ENCODE peak calls at places on chromosome 3, in ten cellular contexts. T is AML-193; E is HEK293T; S is GM03348; O is stimulated activated CD8-positive, alpha-beta memory T cell treated with anti-CD3 and anti-CD28 coated beads, Interleukin-12 subunit alpha, Interleukin-12 subunit beta, amount 100 ng/mL, for 1 hour; M is IMR-90; B is ELR; K is hepatic stellate cell; A is AG04449; J is astrocyte. D is an unnamed sample.

GRCh38 chr3:148309390-148310035 is 388.2 kb upstream of the AGTR1 start:
- DNase-seq in B (peak), J (no peak), M (peak), T (peak), A (no peak), O (no peak), K (peak), S (peak), E (peak), D (peak)

GRCh38 chr3:114214542-114215341 is 22.6 kb downstream of the ZNF80 start:
- DNase-seq in J (no peak), M (no peak), S (no peak), K (peak), A (no peak), B (no peak), E (no peak), T (no peak), O (no peak), D (no peak)

GRCh38 chr3:56251343-56251945 is 216.8 kb downstream of the ERC2 start:
- DNase-seq in T (peak), E (peak), O (no peak), K (peak), J (peak), M (peak), A (no peak), B (peak), S (peak), D (peak)

GRCh38 chr3:66486646-66487045 is 14.2 kb downstream of the LRIG1 start:
- DNase-seq in E (no peak), B (peak), T (no peak), M (peak), O (no peak), S (peak), A (no peak), K (no peak), J (peak), D (no peak)

GRCh38 chr3:44918581-44918980 is 44.2 kb downstream of the TGM4 start:
- DNase-seq in A (no peak), O (no peak), E (no peak), B (no peak), S (no peak), K (no peak), J (no peak), M (no peak), T (no peak), D (no peak)

GRCh38 chr3:187072102-187072501 is 67.2 kb downstream of the RPL39L start:
- DNase-seq in B (no peak), M (no peak), S (no peak), T (no peak), J (no peak), E (no peak), A (no peak), K (no peak), O (no peak), D (no peak)

GRCh38 chr3:136120373-136121348 is 75.5 kb downstream of the MSL2 start:
- DNase-seq in T (no peak), B (peak), S (no peak), E (no peak), K (no peak), J (peak), A (peak), M (peak), O (no peak), D (no peak)

GRCh38 chr3:31692714-31693113 is 160.0 kb downstream of the STT3B start:
- DNase-seq in B (no peak), K (no peak), E (no peak), J (no peak), S (no peak), A (no peak), M (no peak), O (no peak), T (no peak), D (no peak)

GRCh38 chr3:53144446-53144845 is 14.2 kb upstream of the RFT1 start:
- DNase-seq in A (no peak), M (no peak), K (no peak), E (no peak), S (no peak), O (no peak), B (no peak), J (no peak), T (no peak), D (no peak)

GRCh38 chr3:16112910-16113504 is 61.5 kb upstream of the GALNT15 start:
- DNase-seq in E (no peak), K (no peak), B (peak), T (no peak), J (peak), S (peak), O (no peak), A (no peak), M (peak), D (no peak)

GRCh38 chr3:43296565-43296964 is 10.2 kb downstream of the SNRK start:
- DNase-seq in E (no peak), S (peak), T (peak), O (peak), A (no peak), K (no peak), B (no peak), J (no peak), M (peak), D (no peak)

GRCh38 chr3:109696932-109697331 is 359.6 kb upstream of the DPPA4 start:
- DNase-seq in S (no peak), J (no peak), T (no peak), B (peak), E (no peak), O (no peak), M (no peak), K (no peak), A (no peak), D (no peak)

GRCh38 chr3:50549226-50549625 is 18.3 kb downstream of the C3orf18 start:
- DNase-seq in E (no peak), S (no peak), M (no peak), A (no peak), J (no peak), T (no peak), B (no peak), K (no peak), O (no peak), D (no peak)

GRCh38 chr3:127002195-127003174 is 19.6 kb downstream of the PLXNA1 start:
- DNase-seq in B (peak), A (peak), K (peak), E (peak), J (peak), S (peak), M (peak), T (no peak), O (no peak), D (no peak)

GRCh38 chr3:21718161-21718765 is 32.7 kb downstream of the ZNF385D start:
- DNase-seq in A (peak), O (no peak), E (no peak), M (peak), J (peak), B (peak), T (no peak), K (peak), S (peak), D (no peak)

GRCh38 chr3:142489572-142490323 is 41.9 kb upstream of the XRN1 start:
- DNase-seq in A (no peak), J (no peak), O (no peak), E (no peak), T (no peak), S (no peak), M (peak), K (no peak), B (peak), D (no peak)

GRCh38 chr3:171494457-171495109 is 34.4 kb upstream of the TNIK start:
- DNase-seq in J (no peak), S (no peak), T (no peak), E (no peak), O (no peak), K (no peak), B (no peak), M (no peak), A (no peak), D (no peak)

GRCh38 chr3:23389686-23390085 is 186.6 kb downstream of the UBE2E2 start:
- DNase-seq in A (no peak), S (no peak), T (no peak), K (no peak), E (no peak), M (no peak), O (no peak), J (no peak), B (no peak), D (no peak)

GRCh38 chr3:196321162-196321561 is 3.1 kb upstream of the DYNLT2B start:
- DNase-seq in T (no peak), E (no peak), M (no peak), A (no peak), J (no peak), K (no peak), O (no peak), B (no peak), S (no peak), D (no peak)

GRCh38 chr3:141476033-141476432 is 10.8 kb upstream of the RASA2 start:
- DNase-seq in O (no peak), A (no peak), E (no peak), M (no peak), B (no peak), T (peak), S (no peak), J (no peak), K (no peak), D (no peak)

GRCh38 chr3:27353221-27353620 is 16.0 kb downstream of the NEK10 start:
- DNase-seq in E (no peak), T (no peak), S (peak), O (no peak), M (peak), B (no peak), A (peak), J (no peak), K (no peak), D (no peak)

GRCh38 chr3:171461087-171461917 is 1.1 kb upstream of the TNIK start:
- DNase-seq in J (peak), O (no peak), S (no peak), K (peak), E (peak), A (no peak), B (no peak), M (peak), T (no peak), D (peak)

GRCh38 chr3:184308744-184309143 is 5.7 kb upstream of the EIF4G1 start:
- DNase-seq in O (no peak), S (no peak), B (peak), J (no peak), K (no peak), M (no peak), T (no peak), E (no peak), A (no peak), D (no peak)

GRCh38 chr3:35936571-35936970 is 297.2 kb downstream of the ARPP21 start:
- DNase-seq in S (peak), M (peak), K (no peak), B (peak), O (no peak), A (no peak), T (no peak), E (no peak), J (peak), D (no peak)

GRCh38 chr3:56119575-56120349 is 348.5 kb downstream of the ERC2 start:
- DNase-seq in A (no peak), S (peak), O (no peak), E (no peak), K (no peak), J (peak), M (peak), B (peak), T (no peak), D (no peak)

D was measured in G401.